ENCODE peak calls at places on chromosomes 11 and 22, in seven cellular contexts. One of them, this sample, is unnamed. For H3K4me1, the result is how much of the 10 kb centered on the place peaks cover.

GRCh38 chr11:121448431-121448941 is 3.6 kb upstream of the SORL1 start:
- DNase-seq in tibial artery: no peak
- DNase-seq in effector memory CD4-positive, alpha-beta T cell: no peak
- DNase-seq in colonic mucosa: no peak
- DNase-seq in lung: no peak
- DNase-seq in A549: no peak
- DNase-seq in mesenchymal stem cell: no peak
- DNase-seq in this sample: no peak

GRCh38 chr11:9118277-9118676 is 26.9 kb upstream of the SCUBE2 start:
- DNase-seq in tibial artery: no peak
- DNase-seq in effector memory CD4-positive, alpha-beta T cell: no peak
- DNase-seq in colonic mucosa: no peak
- DNase-seq in lung: no peak
- DNase-seq in A549: no peak
- DNase-seq in mesenchymal stem cell: no peak
- DNase-seq in this sample: no peak

GRCh38 chr11:60951909-60952741 is at the start of gene SLC15A3:
- DNase-seq in tibial artery: peak
- DNase-seq in effector memory CD4-positive, alpha-beta T cell: no peak
- DNase-seq in colonic mucosa: peak
- DNase-seq in lung: peak
- DNase-seq in A549: no peak
- DNase-seq in mesenchymal stem cell: peak
- DNase-seq in this sample: no peak

GRCh38 chr11:129865701-129866100 is 29.7 kb downstream of the NFRKB start:
- DNase-seq in tibial artery: no peak
- DNase-seq in effector memory CD4-positive, alpha-beta T cell: no peak
- DNase-seq in colonic mucosa: no peak
- DNase-seq in lung: no peak
- DNase-seq in A549: no peak
- DNase-seq in mesenchymal stem cell: no peak
- DNase-seq in this sample: no peak

GRCh38 chr11:69424748-69425147 is 56.7 kb upstream of the LINC01488 start:
- DNase-seq in tibial artery: no peak
- DNase-seq in effector memory CD4-positive, alpha-beta T cell: no peak
- DNase-seq in colonic mucosa: no peak
- DNase-seq in lung: no peak
- DNase-seq in A549: no peak
- DNase-seq in mesenchymal stem cell: no peak
- DNase-seq in this sample: no peak

GRCh38 chr22:45271667-45272188 is 13.0 kb upstream of the UPK3A start:
- DNase-seq in tibial artery: peak
- DNase-seq in effector memory CD4-positive, alpha-beta T cell: no peak
- DNase-seq in colonic mucosa: no peak
- DNase-seq in lung: no peak
- DNase-seq in A549: no peak
- DNase-seq in mesenchymal stem cell: peak
- DNase-seq in this sample: no peak

GRCh38 chr11:61069427-61069826 is 32.9 kb upstream of the CD5 start:
- DNase-seq in tibial artery: no peak
- DNase-seq in effector memory CD4-positive, alpha-beta T cell: no peak
- DNase-seq in colonic mucosa: no peak
- DNase-seq in lung: no peak
- DNase-seq in A549: no peak
- DNase-seq in mesenchymal stem cell: no peak
- DNase-seq in this sample: no peak

GRCh38 chr11:32288276-32288675 is 147.1 kb downstream of the WT1 start:
- DNase-seq in tibial artery: no peak
- DNase-seq in effector memory CD4-positive, alpha-beta T cell: no peak
- DNase-seq in colonic mucosa: no peak
- DNase-seq in lung: no peak
- DNase-seq in A549: no peak
- DNase-seq in mesenchymal stem cell: no peak
- DNase-seq in this sample: no peak

GRCh38 chr11:110349109-110349996 is 52.9 kb upstream of the RDX start:
- DNase-seq in tibial artery: no peak
- DNase-seq in effector memory CD4-positive, alpha-beta T cell: no peak
- DNase-seq in colonic mucosa: no peak
- DNase-seq in lung: no peak
- DNase-seq in A549: no peak
- DNase-seq in mesenchymal stem cell: no peak
- DNase-seq in this sample: no peak

GRCh38 chr11:17700991-17701390 is 18.4 kb upstream of the MYOD1 start:
- DNase-seq in tibial artery: no peak
- DNase-seq in effector memory CD4-positive, alpha-beta T cell: no peak
- DNase-seq in colonic mucosa: no peak
- DNase-seq in lung: no peak
- DNase-seq in A549: no peak
- DNase-seq in mesenchymal stem cell: no peak
- DNase-seq in this sample: no peak

GRCh38 chr11:117316197-117316961 is at the start of gene BACE1:
- DNase-seq in tibial artery: peak
- DNase-seq in effector memory CD4-positive, alpha-beta T cell: no peak
- DNase-seq in colonic mucosa: peak
- DNase-seq in lung: peak
- DNase-seq in A549: peak
- DNase-seq in mesenchymal stem cell: peak
- DNase-seq in this sample: peak

GRCh38 chr22:24841261-24841660 is 35.2 kb downstream of the SGSM1 start:
- DNase-seq in tibial artery: no peak
- DNase-seq in effector memory CD4-positive, alpha-beta T cell: no peak
- DNase-seq in colonic mucosa: peak
- DNase-seq in lung: peak
- DNase-seq in A549: no peak
- DNase-seq in mesenchymal stem cell: no peak
- DNase-seq in this sample: no peak

GRCh38 chr11:60934091-60934789 is 10.0 kb downstream of the TMEM132A start:
- DNase-seq in tibial artery: no peak
- DNase-seq in effector memory CD4-positive, alpha-beta T cell: no peak
- DNase-seq in colonic mucosa: no peak
- DNase-seq in lung: no peak
- DNase-seq in A549: no peak
- DNase-seq in mesenchymal stem cell: no peak
- DNase-seq in this sample: peak

GRCh38 chr22:44583076-44583760 is 85.2 kb upstream of the RTL6 start:
- DNase-seq in tibial artery: peak
- DNase-seq in effector memory CD4-positive, alpha-beta T cell: no peak
- DNase-seq in colonic mucosa: no peak
- DNase-seq in lung: no peak
- DNase-seq in A549: peak
- DNase-seq in mesenchymal stem cell: no peak
- DNase-seq in this sample: no peak

GRCh38 chr11:27414644-27415043 is 51.6 kb upstream of the CCDC34 start:
- DNase-seq in tibial artery: no peak
- DNase-seq in effector memory CD4-positive, alpha-beta T cell: no peak
- DNase-seq in colonic mucosa: no peak
- DNase-seq in lung: no peak
- DNase-seq in A549: no peak
- DNase-seq in mesenchymal stem cell: no peak
- DNase-seq in this sample: no peak

GRCh38 chr11:130712480-130712879 is 203.8 kb downstream of the SNX19 start:
- DNase-seq in tibial artery: no peak
- DNase-seq in effector memory CD4-positive, alpha-beta T cell: no peak
- DNase-seq in colonic mucosa: no peak
- DNase-seq in lung: no peak
- DNase-seq in A549: no peak
- DNase-seq in mesenchymal stem cell: no peak
- DNase-seq in this sample: no peak

GRCh38 chr11:1762537-1763302 is 1.0 kb downstream of the CTSD start:
- DNase-seq in tibial artery: peak
- DNase-seq in effector memory CD4-positive, alpha-beta T cell: no peak
- DNase-seq in colonic mucosa: peak
- DNase-seq in lung: peak
- DNase-seq in A549: peak
- DNase-seq in mesenchymal stem cell: no peak
- DNase-seq in this sample: peak

GRCh38 chr22:46653596-46653995 is 33.4 kb downstream of the GRAMD4 start:
- DNase-seq in tibial artery: no peak
- DNase-seq in effector memory CD4-positive, alpha-beta T cell: no peak
- DNase-seq in colonic mucosa: no peak
- DNase-seq in lung: no peak
- DNase-seq in A549: no peak
- DNase-seq in mesenchymal stem cell: no peak
- DNase-seq in this sample: no peak

GRCh38 chr11:44010789-44011251 is 37.0 kb upstream of the ACCSL start:
- DNase-seq in tibial artery: peak
- DNase-seq in effector memory CD4-positive, alpha-beta T cell: no peak
- DNase-seq in colonic mucosa: peak
- DNase-seq in lung: no peak
- DNase-seq in A549: no peak
- DNase-seq in mesenchymal stem cell: no peak
- DNase-seq in this sample: no peak

GRCh38 chr11:1218256-1218787 is 4.5 kb upstream of the MUC5B start:
- DNase-seq in tibial artery: no peak
- DNase-seq in effector memory CD4-positive, alpha-beta T cell: no peak
- DNase-seq in colonic mucosa: peak
- DNase-seq in lung: no peak
- DNase-seq in A549: no peak
- DNase-seq in mesenchymal stem cell: no peak
- DNase-seq in this sample: no peak

GRCh38 chr11:1196516-1197391 is 26.1 kb upstream of the MUC5B start:
- DNase-seq in tibial artery: peak
- DNase-seq in effector memory CD4-positive, alpha-beta T cell: no peak
- DNase-seq in colonic mucosa: no peak
- DNase-seq in lung: no peak
- DNase-seq in A549: no peak
- DNase-seq in mesenchymal stem cell: no peak
- DNase-seq in this sample: no peak

GRCh38 chr11:8168485-8169257 is at the start of gene RIC3:
- DNase-seq in tibial artery: peak
- DNase-seq in effector memory CD4-positive, alpha-beta T cell: peak
- DNase-seq in colonic mucosa: no peak
- DNase-seq in lung: peak
- DNase-seq in A549: no peak
- DNase-seq in mesenchymal stem cell: no peak
- DNase-seq in this sample: no peak

DNA sequence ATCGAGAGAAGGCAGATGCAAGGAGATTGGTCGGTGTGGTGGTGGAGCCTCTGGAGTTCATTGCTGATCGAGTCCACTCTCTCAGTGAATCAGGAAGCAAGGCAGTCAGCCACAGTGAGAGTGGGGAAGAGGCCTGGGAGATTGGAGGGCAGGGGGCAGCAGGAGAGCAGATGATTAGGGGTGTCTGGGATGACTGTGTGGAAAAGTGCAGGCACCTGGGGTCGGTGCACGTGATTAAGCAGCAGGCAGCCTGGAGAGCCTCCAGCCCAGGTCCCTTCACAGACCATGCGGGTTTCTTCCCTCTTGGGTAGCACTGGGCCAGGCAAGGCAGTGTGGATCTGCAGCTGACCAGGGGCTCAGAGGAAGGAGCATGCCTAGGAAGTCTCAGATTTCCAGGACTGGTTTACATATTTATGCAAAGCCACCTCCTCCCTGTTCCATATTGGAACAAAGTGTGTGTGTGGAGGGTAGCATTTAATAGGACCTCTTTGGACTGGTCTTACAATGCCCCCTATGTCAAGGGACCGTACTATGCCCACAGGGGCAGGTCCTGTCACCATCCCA is 13.8 kb upstream of the GDPD5 start:
- DNase-seq in tibial artery: no peak
- DNase-seq in effector memory CD4-positive, alpha-beta T cell: no peak
- DNase-seq in colonic mucosa: no peak
- DNase-seq in lung: no peak
- DNase-seq in A549: no peak
- DNase-seq in mesenchymal stem cell: no peak
- DNase-seq in this sample: no peak
- H3K27ac ChIP-seq in tibial artery: no peak
- H3K27ac ChIP-seq in effector memory CD4-positive, alpha-beta T cell: no peak
- H3K27ac ChIP-seq in colonic mucosa: no peak
- H3K27ac ChIP-seq in lung: no peak
- H3K27ac ChIP-seq in A549: no peak
- H3K27ac ChIP-seq in mesenchymal stem cell: no peak
- H3K27ac ChIP-seq in this sample: no peak

GRCh38 chr11:76282106-76282630 is 75.9 kb upstream of the WNT11 start:
- DNase-seq in tibial artery: no peak
- DNase-seq in effector memory CD4-positive, alpha-beta T cell: no peak
- DNase-seq in colonic mucosa: no peak
- DNase-seq in lung: no peak
- DNase-seq in A549: no peak
- DNase-seq in mesenchymal stem cell: no peak
- DNase-seq in this sample: no peak
- H3K4me1 ChIP-seq in tibial artery: under half
- H3K4me1 ChIP-seq in effector memory CD4-positive, alpha-beta T cell: under half
- H3K4me1 ChIP-seq in colonic mucosa: under half
- H3K4me1 ChIP-seq in lung: under half
- H3K4me1 ChIP-seq in A549: under half
- H3K4me1 ChIP-seq in mesenchymal stem cell: under half
- H3K4me1 ChIP-seq in this sample: under half

DNA sequence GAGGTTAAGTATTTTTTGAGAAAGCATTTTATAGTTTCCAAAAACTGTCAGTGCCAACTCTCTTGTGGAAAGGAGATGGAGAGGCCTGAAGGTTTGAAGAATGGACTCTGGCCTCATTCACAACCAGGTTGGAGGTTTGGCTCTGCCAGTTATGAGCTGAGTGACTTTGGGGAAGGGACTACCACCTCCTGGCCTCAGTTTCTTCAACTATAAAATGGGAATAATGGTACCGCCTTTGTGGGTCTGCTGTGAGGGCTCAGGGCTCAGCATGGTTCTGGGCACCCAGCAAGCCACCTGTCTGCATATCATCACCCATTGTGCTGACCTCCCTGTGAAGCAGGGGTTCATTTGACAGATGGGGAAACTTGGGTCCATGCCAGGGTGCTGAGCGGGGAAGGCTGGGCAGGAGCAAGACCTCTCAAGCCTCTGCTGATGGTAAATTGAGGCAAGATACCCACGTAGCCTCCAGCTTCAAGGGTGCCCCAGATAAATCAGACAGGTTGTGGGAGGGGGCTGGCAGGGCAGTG is 3.5 kb upstream of the LIF start:
- DNase-seq in tibial artery: no peak
- DNase-seq in effector memory CD4-positive, alpha-beta T cell: no peak
- DNase-seq in colonic mucosa: no peak
- DNase-seq in lung: no peak
- DNase-seq in A549: no peak
- DNase-seq in mesenchymal stem cell: no peak
- DNase-seq in this sample: no peak
- H3K27ac ChIP-seq in tibial artery: no peak
- H3K27ac ChIP-seq in effector memory CD4-positive, alpha-beta T cell: no peak
- H3K27ac ChIP-seq in colonic mucosa: no peak
- H3K27ac ChIP-seq in lung: no peak
- H3K27ac ChIP-seq in A549: peak
- H3K27ac ChIP-seq in mesenchymal stem cell: peak
- H3K27ac ChIP-seq in this sample: peak

DNA sequence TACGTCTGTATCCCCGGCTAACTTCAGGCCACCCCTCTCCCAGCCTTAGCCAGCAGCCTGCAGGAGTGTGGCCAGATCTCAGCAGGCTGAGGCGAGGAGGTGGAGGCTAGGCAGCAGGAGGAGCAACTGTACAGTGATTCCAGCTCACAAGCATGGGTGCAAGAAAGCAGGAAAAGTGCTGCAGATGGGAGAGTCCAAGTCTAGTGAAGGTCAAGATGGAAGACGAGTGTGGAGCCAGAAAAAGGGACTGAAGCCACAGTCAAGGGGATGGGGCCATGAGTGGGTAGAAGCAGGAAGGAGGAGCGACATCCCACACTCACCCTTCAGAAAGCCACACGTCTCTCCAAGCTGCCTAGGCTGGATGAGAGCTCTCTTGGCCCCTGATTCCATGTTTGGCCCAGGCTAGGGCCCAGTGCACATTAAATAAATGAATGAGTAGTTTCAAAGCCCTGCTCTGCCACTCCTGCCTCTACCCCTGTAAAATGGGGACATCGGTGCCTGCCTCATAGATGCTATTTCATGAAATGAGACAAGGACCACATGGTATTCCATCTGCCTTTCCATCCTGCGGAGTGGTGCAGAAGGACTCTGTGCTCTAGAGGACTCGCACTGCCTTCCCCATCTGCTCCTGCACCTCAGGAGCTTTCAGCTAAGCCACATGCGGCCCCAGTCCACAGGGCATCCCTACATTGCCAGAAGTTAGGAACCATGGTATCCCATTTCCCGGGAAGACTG is 2.9 kb downstream of the YDJC start:
- DNase-seq in tibial artery: no peak
- DNase-seq in effector memory CD4-positive, alpha-beta T cell: no peak
- DNase-seq in colonic mucosa: no peak
- DNase-seq in lung: no peak
- DNase-seq in A549: no peak
- DNase-seq in mesenchymal stem cell: no peak
- DNase-seq in this sample: no peak
- H3K4me1 ChIP-seq in tibial artery: under half
- H3K4me1 ChIP-seq in effector memory CD4-positive, alpha-beta T cell: under half
- H3K4me1 ChIP-seq in colonic mucosa: under half
- H3K4me1 ChIP-seq in lung: under half
- H3K4me1 ChIP-seq in A549: under half
- H3K4me1 ChIP-seq in mesenchymal stem cell: under half
- H3K4me1 ChIP-seq in this sample: under half